ENCODE peak calls at places on chromosome X, in four cellular contexts. O is right atrium auricular region; N is CD8-positive, alpha-beta memory T cell; P is ovary. W is an unnamed sample.

GRCh38 chrX:41621236-41621651 is 67.5 kb upstream of the GPR34 start:
- DNase-seq in O (no peak), P (no peak), N (no peak), W (no peak)

GRCh38 chrX:30665471-30665870 is 12.2 kb downstream of the GK start:
- DNase-seq in P (no peak), O (no peak), N (no peak), W (no peak)

GRCh38 chrX:101206471-101206870 is 13.1 kb upstream of the DRP2 start:
- DNase-seq in P (no peak), O (no peak), N (no peak), W (no peak)

GRCh38 chrX:8988456-8988855 is 45.5 kb downstream of the FAM9B start:
- DNase-seq in N (no peak), O (no peak), P (peak; percentile 28), W (no peak)

GRCh38 chrX:27571164-27571563 is 19.0 kb upstream of the DCAF8L2 start:
- DNase-seq in N (no peak), P (no peak), O (no peak), W (no peak)

GRCh38 chrX:1242901-1243402 is 25.7 kb upstream of the CSF2RA start:
- DNase-seq in N (no peak), P (no peak), O (no peak), W (no peak)

GRCh38 chrX:141760761-141761160 is 62.2 kb upstream of the SPANXD start:
- DNase-seq in N (no peak), P (no peak), O (no peak), W (no peak)

GRCh38 chrX:78747471-78747870 is at the start of gene LPAR4:
- DNase-seq in N (no peak), P (peak; percentile 17), O (no peak), W (no peak)

GRCh38 chrX:9948406-9948805 is 18.8 kb upstream of the CLDN34 start:
- DNase-seq in N (no peak), P (no peak), O (no peak), W (no peak)

GRCh38 chrX:57918750-57919436 is 8.6 kb upstream of the ZXDA start:
- DNase-seq in O (no peak), P (no peak), N (peak; percentile 18), W (no peak)

GRCh38 chrX:154373340-154374306 is 811 bp downstream of the FLNA start:
- DNase-seq in N (no peak), P (peak; percentile 76), O (peak; percentile 81), W (no peak)

GRCh38 chrX:15214614-15215013 is 55.3 kb downstream of the ASB9 start:
- DNase-seq in O (no peak), P (no peak), N (no peak), W (no peak)

GRCh38 chrX:15221321-15221720 is 48.6 kb downstream of the ASB9 start:
- DNase-seq in O (no peak), N (no peak), P (no peak), W (no peak)

GRCh38 chrX:15216280-15216679 is 53.6 kb downstream of the ASB9 start:
- DNase-seq in N (no peak), O (no peak), P (no peak), W (no peak)

GRCh38 chrX:15215366-15215765 is 54.5 kb downstream of the ASB9 start:
- DNase-seq in P (no peak), O (no peak), N (no peak), W (no peak)
- H3K27ac ChIP-seq in P (no peak overlapping the region), O (no peak overlapping the region), N (no peak overlapping the region), W (no peak overlapping the region)

DNA sequence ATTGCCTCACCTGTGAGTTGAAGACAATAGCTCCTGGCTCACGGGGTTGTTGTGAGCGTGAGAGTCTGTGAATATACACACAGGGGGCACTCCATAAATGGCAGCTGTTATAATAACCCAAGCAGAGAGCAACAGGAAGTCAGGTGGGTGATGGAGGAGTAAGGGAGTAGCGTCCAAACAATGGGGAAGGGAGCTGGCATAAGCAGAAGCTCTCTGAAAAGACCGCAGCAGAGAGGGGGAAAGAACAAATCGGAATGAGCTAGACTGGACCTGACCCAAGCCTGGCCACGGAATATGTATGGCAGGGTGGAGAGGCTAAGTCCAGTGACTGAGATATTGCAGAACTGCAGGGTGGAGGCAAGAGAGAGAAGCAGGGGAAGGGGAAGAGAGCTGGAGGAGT is 6.6 kb upstream of the GJB1 start:
- DNase-seq in O (no peak), N (no peak), P (no peak), W (no peak)
- H3K27ac ChIP-seq in O (no peak overlapping the region), N (no peak overlapping the region), P (no peak overlapping the region), W (no peak overlapping the region)

GRCh38 chrX:23662853-23663252 is 4.4 kb upstream of the PRDX4 start:
- DNase-seq in N (no peak), P (no peak), O (no peak), W (no peak)
- H3K27ac ChIP-seq in N (no peak overlapping the region), P (no peak overlapping the region), O (no peak overlapping the region), W (no peak overlapping the region)

DNA sequence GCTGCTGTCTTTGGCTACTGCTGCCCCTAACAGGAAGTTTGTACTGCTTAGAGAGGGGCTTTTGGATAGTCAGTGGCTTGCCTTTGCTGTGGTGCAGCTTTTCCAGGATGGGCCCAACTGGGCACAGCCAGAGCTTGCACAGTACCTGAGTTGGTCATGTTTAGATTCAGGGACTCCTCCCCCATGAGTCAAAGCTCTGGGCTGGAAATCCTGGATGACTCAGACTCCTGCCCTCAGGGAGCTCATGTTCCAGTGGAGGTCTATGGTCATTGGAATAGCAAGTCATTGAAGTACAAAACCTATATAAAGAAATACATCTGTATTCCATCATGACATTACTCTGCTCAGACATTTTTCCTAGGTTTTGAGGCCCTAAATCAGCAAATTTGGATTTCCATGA is 66.7 kb upstream of the PJA1 start:
- DNase-seq in N (no peak), P (no peak), O (no peak), W (no peak)
- H3K27ac ChIP-seq in N (no peak overlapping the region), P (no peak overlapping the region), O (no peak overlapping the region), W (no peak overlapping the region)

DNA sequence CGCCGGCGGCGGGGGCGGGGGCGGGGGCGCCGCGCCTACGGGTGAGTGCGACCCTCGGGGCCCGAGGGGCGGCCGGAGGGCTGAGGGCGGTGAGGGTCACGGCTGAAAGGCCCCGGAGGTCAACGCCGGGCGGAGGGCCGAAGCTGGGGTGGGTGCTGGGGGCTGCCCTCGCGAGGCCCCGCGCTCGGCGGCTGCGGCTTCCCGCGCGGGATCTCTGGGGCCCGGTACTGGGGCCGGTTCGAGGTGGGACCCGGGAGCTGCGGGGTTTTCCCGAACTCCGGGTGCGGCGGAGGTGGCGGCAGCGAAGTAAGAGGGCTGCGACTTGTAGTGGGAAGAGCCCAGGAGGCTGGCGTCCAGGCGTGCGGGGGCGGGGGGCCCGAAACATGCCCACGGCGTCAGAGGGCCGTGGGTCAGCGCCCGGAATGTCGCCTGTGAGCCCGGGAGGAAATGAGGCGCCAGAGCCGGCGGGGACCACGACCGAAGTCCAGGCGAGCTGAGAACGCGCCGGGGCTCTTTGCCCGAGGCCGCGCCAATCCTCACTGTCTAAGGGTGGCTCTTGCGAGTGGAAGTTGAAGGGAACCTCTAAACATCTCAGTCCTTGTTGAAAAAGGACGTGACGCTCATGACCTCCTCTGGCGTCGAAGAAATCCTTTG is 407 bp downstream of the IL13RA1 start:
- DNase-seq in P (peak; percentile 39), N (no peak), O (no peak), W (no peak)
- H3K27ac ChIP-seq in P (peak overlapping the region; percentile 90), N (no peak overlapping the region), O (peak overlapping the region; percentile 84), W (peak overlapping the region; percentile 82)

W was measured in vagina.